ENCODE peak calls at places on chromosomes 11 and 22, in five cellular contexts. F, Y, P, L and S are unnamed samples.
A peak's percentile ranks its signal among the peaks of the same experiment; 100 is the strongest.

GRCh38 chr11:110065189-110065588 is 28.0 kb upstream of the ZC3H12C start:
- DNase-seq in F (no peak), Y (no peak), P (no peak), L (no peak), S (no peak)

GRCh38 chr11:16408619-16409018 is 52.3 kb upstream of the SOX6 start:
- DNase-seq in F (no peak), Y (no peak), P (no peak), L (no peak), S (no peak)

GRCh38 chr22:42279425-42280020 is 9.1 kb upstream of the TCF20 start:
- DNase-seq in F (no peak), Y (no peak), P (no peak), L (no peak), S (no peak)

GRCh38 chr11:95417832-95418231 is 186.8 kb upstream of the SESN3 start:
- DNase-seq in F (no peak), Y (no peak), P (no peak), L (no peak), S (no peak)

GRCh38 chr11:64303109-64304031 is 2.0 kb upstream of the ESRRA start:
- DNase-seq in F (no peak), Y (no peak), P (no peak), L (no peak), S (no peak)

GRCh38 chr22:23696326-23696851 is 5.6 kb downstream of the RGL4 start:
- DNase-seq in F (peak; percentile 54), Y (no peak), P (peak; percentile 62), L (no peak), S (no peak)

GRCh38 chr22:39311592-39312400 is 7.6 kb downstream of the RPL3 start:
- DNase-seq in F (no peak), Y (no peak), P (no peak), L (peak; percentile 77), S (no peak)

GRCh38 chr22:44398791-44399190 is 86.0 kb upstream of the SHISAL1 start:
- DNase-seq in F (no peak), Y (no peak), P (no peak), L (no peak), S (no peak)

GRCh38 chr11:117876341-117877119 is at the start of gene FXYD6:
- DNase-seq in F (no peak), Y (no peak), P (no peak), L (no peak), S (no peak)

GRCh38 chr11:102253018-102253775 is 64.1 kb upstream of the BIRC3 start:
- DNase-seq in F (no peak), Y (no peak), P (no peak), L (no peak), S (no peak)

GRCh38 chr11:81036168-81036870 is 1595.5 kb upstream of the TENM4 start:
- DNase-seq in F (no peak), Y (no peak), P (no peak), L (no peak), S (no peak)

DNA sequence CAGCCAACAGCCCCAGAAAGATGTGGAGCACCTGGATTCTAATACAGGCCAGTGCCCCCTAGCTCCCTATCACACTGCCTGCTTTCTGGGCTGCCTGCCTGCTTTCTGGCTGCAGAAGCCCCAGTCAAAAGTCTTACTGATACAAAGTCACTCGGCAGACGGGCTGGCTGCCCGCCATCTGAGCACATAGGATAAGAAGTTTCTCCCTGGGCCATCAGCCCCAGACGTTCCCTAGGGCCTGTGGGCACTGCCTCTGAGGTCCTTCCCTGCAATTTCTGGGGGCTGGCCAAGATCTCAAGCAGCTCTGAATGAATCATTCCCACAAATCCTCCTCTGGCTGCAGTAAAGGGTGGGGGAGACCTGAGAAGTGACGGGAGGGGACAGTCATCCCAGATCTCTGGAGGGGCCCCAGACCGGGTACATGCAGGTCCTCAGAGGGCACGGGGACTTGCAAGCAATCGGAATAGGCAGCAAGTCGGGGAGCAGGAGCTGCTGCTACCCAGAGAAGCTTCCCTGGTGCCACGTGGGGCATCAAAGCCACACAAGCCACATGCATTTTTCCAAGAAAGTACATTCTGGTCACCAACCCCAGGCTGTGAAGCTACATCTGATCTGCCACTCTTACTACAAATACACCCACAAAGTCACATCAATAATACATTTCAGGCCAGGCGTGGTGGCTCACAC is 4.7 kb downstream of the TPST2 start:
- DNase-seq in F (no peak), Y (no peak), P (no peak), L (peak; percentile 84), S (no peak)
- H3K27ac ChIP-seq in F (no peak overlapping the region), Y (no peak overlapping the region), P (peak overlapping the region; percentile 21), L (no peak overlapping the region), S (no peak overlapping the region)

DNA sequence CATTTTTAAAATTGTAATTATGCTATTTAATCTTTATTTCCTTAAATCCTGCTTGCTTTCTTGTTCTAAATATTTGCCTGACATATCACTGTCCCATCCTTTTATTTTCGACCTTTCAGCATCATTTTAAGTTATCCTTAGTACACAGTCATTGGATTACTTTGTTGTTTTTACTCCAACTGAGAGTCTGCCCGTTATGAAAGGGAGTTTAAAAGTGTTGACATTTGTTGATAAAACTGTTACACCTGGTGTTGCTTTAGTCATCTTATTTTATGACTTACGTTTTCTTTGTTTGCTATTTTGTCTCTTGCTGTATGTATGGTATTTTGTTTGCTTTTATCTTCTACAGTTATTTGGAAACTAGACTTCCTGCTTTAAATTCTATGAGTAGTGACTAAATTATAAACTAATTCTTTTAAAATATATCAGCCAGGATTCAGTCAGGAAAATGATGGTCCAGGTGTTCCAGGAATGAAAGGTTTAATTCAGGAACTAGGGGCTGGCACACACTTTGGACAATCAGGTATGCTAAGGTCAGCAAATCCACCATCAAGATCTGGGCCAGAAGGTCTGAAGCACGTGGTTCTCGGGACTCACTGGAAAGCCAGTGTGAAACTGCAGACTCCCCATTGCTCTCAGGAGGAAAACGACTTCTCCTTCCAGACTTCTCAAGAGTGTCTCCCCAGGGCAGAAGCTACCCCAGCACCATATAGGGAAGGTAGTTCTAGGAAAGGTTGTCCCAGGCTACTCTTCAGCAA is 86.0 kb downstream of the RASSF10 start:
- DNase-seq in F (no peak), Y (no peak), P (no peak), L (no peak), S (no peak)
- H3K27ac ChIP-seq in F (no peak overlapping the region), Y (no peak overlapping the region), P (no peak overlapping the region), L (no peak overlapping the region), S (no peak overlapping the region)

GRCh38 chr11:62961017-62961416 is 23.8 kb downstream of the SLC22A6 start:
- DNase-seq in F (no peak), Y (no peak), P (no peak), L (no peak), S (no peak)

GRCh38 chr11:62957147-62957546 is 27.6 kb downstream of the SLC22A6 start:
- DNase-seq in F (no peak), Y (no peak), P (no peak), L (no peak), S (no peak)

GRCh38 chr11:62954478-62954877 is 30.3 kb downstream of the SLC22A6 start:
- DNase-seq in F (no peak), Y (no peak), P (no peak), L (no peak), S (no peak)

GRCh38 chr11:62958547-62959071 is 26.2 kb downstream of the SLC22A6 start:
- DNase-seq in F (no peak), Y (no peak), P (no peak), L (no peak), S (no peak)

DNA sequence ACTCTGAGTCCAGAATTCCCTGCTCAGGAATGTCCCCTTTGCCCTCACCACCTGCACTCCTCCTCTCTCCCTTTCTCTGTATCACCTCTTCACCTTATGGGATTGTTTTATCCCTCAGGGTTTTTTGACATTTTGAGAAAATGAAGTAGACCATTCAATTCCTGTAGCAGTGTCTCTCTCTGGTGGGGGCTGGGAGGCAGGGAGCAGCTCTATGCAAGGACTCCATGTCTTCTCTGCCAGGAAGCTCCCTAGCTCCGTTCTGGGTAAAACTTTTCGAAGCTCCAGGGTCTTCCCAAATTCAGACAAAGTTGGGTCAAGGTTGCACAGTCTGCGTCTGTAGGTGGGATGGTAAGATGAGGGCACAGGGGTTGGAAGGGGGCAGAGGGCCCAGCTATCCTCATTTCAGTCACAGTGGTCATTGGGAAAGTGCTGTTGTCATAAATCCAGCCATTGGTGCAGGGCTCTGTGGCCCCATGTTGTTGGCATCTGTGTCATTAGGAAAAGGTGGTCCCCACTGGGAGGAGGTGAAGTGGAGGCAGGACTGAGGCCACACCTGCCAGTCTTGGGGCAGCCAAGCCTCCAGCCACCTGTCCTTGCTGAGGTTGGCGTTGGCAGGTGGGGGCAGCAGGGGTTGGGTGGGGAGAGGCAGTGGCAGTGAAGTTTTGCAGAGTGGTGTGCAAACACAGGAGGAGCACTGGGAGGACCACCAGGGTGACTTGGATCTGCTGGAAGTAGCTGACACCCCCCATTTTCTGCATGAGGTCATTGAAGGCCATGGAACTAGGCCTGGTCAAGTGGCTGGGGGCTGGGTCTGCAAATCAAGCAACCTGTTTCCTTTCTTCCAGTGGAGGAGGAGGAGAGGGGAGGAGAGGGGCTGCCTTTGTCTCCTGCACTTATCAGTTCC is 25.4 kb downstream of the SLC22A6 start:
- DNase-seq in F (no peak), Y (no peak), P (no peak), L (no peak), S (no peak)
- H3K27ac ChIP-seq in F (no peak overlapping the region), Y (no peak overlapping the region), P (no peak overlapping the region), L (no peak overlapping the region), S (no peak overlapping the region)

GRCh38 chr22:32204856-32205722 is at the start of gene RFPL2:
- DNase-seq in F (peak; percentile 54), Y (no peak), P (no peak), L (no peak), S (no peak)

GRCh38 chr22:32208681-32209080 is 3.8 kb upstream of the RFPL2 start:
- DNase-seq in F (no peak), Y (no peak), P (no peak), L (peak; percentile 46), S (no peak)

GRCh38 chr22:32206774-32207758 is 2.2 kb upstream of the RFPL2 start:
- DNase-seq in F (no peak), Y (no peak), P (no peak), L (no peak), S (no peak)

GRCh38 chr22:32205974-32206773 is 1.3 kb upstream of the RFPL2 start:
- DNase-seq in F (no peak), Y (no peak), P (no peak), L (no peak), S (no peak)

DNA sequence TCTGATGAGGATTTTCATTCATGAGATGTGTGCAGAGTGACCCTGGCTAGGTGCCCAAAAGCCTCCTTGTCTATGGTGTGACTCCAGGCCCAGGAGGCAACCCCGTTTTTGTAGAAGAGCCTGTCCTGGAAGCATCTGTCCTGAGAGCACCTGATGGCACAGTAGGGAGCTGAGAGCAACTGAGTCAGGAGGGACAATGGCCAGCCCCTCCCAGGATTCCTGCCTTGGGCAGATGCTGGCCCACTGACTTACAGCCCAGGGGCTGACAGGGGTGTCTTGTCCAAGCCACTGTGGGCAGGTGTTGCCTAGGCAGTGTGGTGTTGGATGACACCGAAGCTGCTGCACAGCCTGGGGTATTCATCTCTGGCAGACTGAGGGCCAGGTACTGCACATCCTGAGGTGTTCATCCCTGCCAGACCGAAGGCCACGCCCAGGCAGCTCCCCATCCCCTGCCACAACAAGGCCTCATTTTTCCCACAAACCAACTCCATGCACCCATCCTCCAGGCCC is 3.2 kb upstream of the RFPL2 start:
- DNase-seq in F (no peak), Y (no peak), P (no peak), L (no peak), S (no peak)
- H3K27ac ChIP-seq in F (no peak overlapping the region), Y (no peak overlapping the region), P (no peak overlapping the region), L (no peak overlapping the region), S (no peak overlapping the region)